ENCODE peak calls at places on chromosomes 6 and 20, in seven cellular contexts. W is AG08395, K is foreskin melanocyte, P is activated T-cell treated with anti-CD3 and anti-CD28 coated beads for 1 hour, L is AML-193, O is activated T-helper 1 cell treated with Interleukin-2 at 50 U/mL for 16 hours, V is T-helper 17 cell. T is an unnamed sample.

GRCh38 chr6:84976516-84977420 is 212.4 kb upstream of the TBX18 start:
- DNase-seq in W (no peak), K (no peak), P (no peak), L (no peak), O (no peak), V (no peak), T (no peak)

GRCh38 chr6:111925296-111925695 is 52.0 kb upstream of the FYN start:
- DNase-seq in W (peak), K (no peak), P (no peak), L (peak), O (no peak), V (no peak), T (no peak)

GRCh38 chr6:154933181-154933827 is 61.8 kb upstream of the TIAM2 start:
- DNase-seq in W (no peak), K (no peak), P (no peak), L (no peak), O (no peak), V (no peak), T (no peak)

GRCh38 chr6:95133578-95133977 is 443.8 kb upstream of the MANEA start:
- DNase-seq in W (no peak), K (no peak), P (no peak), L (no peak), O (no peak), V (no peak), T (no peak)

GRCh38 chr6:11423072-11423471 is 114.5 kb upstream of the TMEM170B start:
- DNase-seq in W (no peak), K (no peak), P (no peak), L (no peak), O (no peak), V (no peak), T (no peak)

GRCh38 chr6:162684961-162685360 is 42.6 kb downstream of the PRKN start:
- DNase-seq in W (no peak), K (no peak), P (no peak), L (no peak), O (no peak), V (no peak), T (no peak)

GRCh38 chr6:5162401-5162800 is 77.3 kb downstream of the PPP1R3G start:
- DNase-seq in W (no peak), K (no peak), P (no peak), L (no peak), O (no peak), V (no peak), T (no peak)

GRCh38 chr20:15772826-15773225 is 800.4 kb downstream of the KIF16B start:
- DNase-seq in W (no peak), K (no peak), P (no peak), L (no peak), O (no peak), V (no peak), T (no peak)

GRCh38 chr6:129957941-129958898 is 60.2 kb upstream of the L3MBTL3 start:
- DNase-seq in W (no peak), K (no peak), P (no peak), L (no peak), O (no peak), V (no peak), T (no peak)

GRCh38 chr6:26537846-26538571 is at the start of gene HMGN4:
- DNase-seq in W (peak), K (peak), P (peak), L (peak), O (peak), V (peak), T (peak)

GRCh38 chr6:49548613-49549304 is 1.7 kb upstream of the C6orf141 start:
- DNase-seq in W (no peak), K (no peak), P (no peak), L (no peak), O (no peak), V (no peak), T (no peak)

GRCh38 chr6:46704562-46704961 is 16.9 kb downstream of the TDRD6 start:
- DNase-seq in W (no peak), K (peak), P (no peak), L (peak), O (no peak), V (no peak), T (no peak)

GRCh38 chr6:7919871-7920270 is 9.3 kb upstream of the TXNDC5 start:
- DNase-seq in W (peak), K (no peak), P (no peak), L (peak), O (no peak), V (no peak), T (no peak)

GRCh38 chr6:110688661-110689268 is 126.5 kb downstream of the CDK19 start:
- DNase-seq in W (no peak), K (no peak), P (no peak), L (peak), O (no peak), V (no peak), T (no peak)

GRCh38 chr6:73513496-73513854 is 7.4 kb downstream of the EEF1A1 start:
- DNase-seq in W (no peak), K (no peak), P (no peak), L (no peak), O (no peak), V (no peak), T (no peak)

GRCh38 chr20:23583526-23583925 is 15.2 kb upstream of the CST9L start:
- DNase-seq in W (no peak), K (no peak), P (no peak), L (no peak), O (no peak), V (no peak), T (no peak)

GRCh38 chr6:107152633-107153032 is 37.3 kb upstream of the BEND3 start:
- DNase-seq in W (no peak), K (no peak), P (no peak), L (no peak), O (no peak), V (no peak), T (no peak)

GRCh38 chr6:125918681-125919566 is 37.6 kb upstream of the HINT3 start:
- DNase-seq in W (peak), K (no peak), P (no peak), L (peak), O (no peak), V (no peak), T (no peak)

GRCh38 chr6:89650579-89650978 is 12.0 kb upstream of the LYRM2 start:
- DNase-seq in W (no peak), K (no peak), P (no peak), L (no peak), O (no peak), V (no peak), T (no peak)

GRCh38 chr6:92109256-92109655 is 1310.1 kb downstream of the EPHA7 start:
- DNase-seq in W (no peak), K (no peak), P (no peak), L (no peak), O (no peak), V (no peak), T (no peak)

GRCh38 chr20:61749406-61750075 is 316.1 kb downstream of the TAF4 start:
- DNase-seq in W (no peak), K (no peak), P (no peak), L (no peak), O (no peak), V (no peak), T (no peak)

GRCh38 chr6:154386848-154387717 is 30.5 kb upstream of the IPCEF1 start:
- DNase-seq in W (peak), K (peak), P (no peak), L (no peak), O (no peak), V (no peak), T (no peak)

GRCh38 chr6:85641522-85641915 is 1.2 kb downstream of the SYNCRIP start:
- DNase-seq in W (no peak), K (no peak), P (no peak), L (no peak), O (no peak), V (no peak), T (no peak)

GRCh38 chr6:138451043-138451442 is 47.0 kb downstream of the HEBP2 start:
- DNase-seq in W (no peak), K (no peak), P (no peak), L (no peak), O (no peak), V (no peak), T (no peak)

GRCh38 chr6:107386340-107386739 is 73.0 kb downstream of the PDSS2 start:
- DNase-seq in W (no peak), K (no peak), P (no peak), L (no peak), O (no peak), V (no peak), T (no peak)

GRCh38 chr6:223763-224162 is 68.5 kb upstream of the DUSP22 start:
- DNase-seq in W (no peak), K (no peak), P (no peak), L (no peak), O (no peak), V (no peak), T (no peak)

GRCh38 chr6:47159763-47160162 is 117.6 kb upstream of the ADGRF1 start:
- DNase-seq in W (no peak), K (no peak), P (no peak), L (peak), O (no peak), V (no peak), T (no peak)

GRCh38 chr6:27503436-27504030 is 30.6 kb upstream of the ZNF184 start:
- DNase-seq in W (peak), K (peak), P (peak), L (peak), O (peak), V (peak), T (peak)

GRCh38 chr20:50138479-50139393 is 14.8 kb downstream of the PEDS1 start:
- DNase-seq in W (no peak), K (peak), P (no peak), L (no peak), O (no peak), V (no peak), T (no peak)

GRCh38 chr6:32752580-32752979 is 10.8 kb downstream of the HLA-DQB2 start:
- DNase-seq in W (no peak), K (peak), P (no peak), L (no peak), O (no peak), V (no peak), T (no peak)

GRCh38 chr6:46491789-46492547 is 719 bp upstream of the RCAN2 start:
- DNase-seq in W (peak), K (no peak), P (no peak), L (no peak), O (no peak), V (no peak), T (no peak)

GRCh38 chr6:41727705-41728072 is 7.7 kb downstream of the TFEB start:
- DNase-seq in W (no peak), K (no peak), P (no peak), L (no peak), O (no peak), V (no peak), T (no peak)

GRCh38 chr6:1255646-1256365 is 56.1 kb upstream of the FOXQ1 start:
- DNase-seq in W (peak), K (no peak), P (no peak), L (no peak), O (no peak), V (no peak), T (no peak)

T was measured in CD4-positive, alpha-beta T cell.